ENCODE peak calls at places on chromosomes 12 and 14, in seven cellular contexts. Y is iris pigment epithelial cell; P is pulmonary artery endothelial cell; X is HFF-Myc; M is activated naive CD4-positive, alpha-beta T cell treated with anti-CD3 and anti-CD28 coated beads, Interleukin-2, amount 10 ng/mL, durations not matched to agents 7 days and 5 days; E is A172; S is activated T-cell treated with anti-CD3 and anti-CD28 coated beads, Interleukin-2, amount 50 U/mL, for 1 hour. N is an unnamed sample.

GRCh38 chr12:129610601-129611120 is 293.2 kb downstream of the TMEM132D start:
- DNase-seq in X (no peak), S (no peak), P (no peak), M (no peak), E (no peak), Y (no peak), N (no peak)

GRCh38 chr14:65720171-65720570 is 307.6 kb downstream of the FUT8 start:
- DNase-seq in M (no peak), P (no peak), X (no peak), E (no peak), S (no peak), Y (no peak), N (no peak)

GRCh38 chr12:70251226-70251625 is 8.0 kb downstream of the CNOT2 start:
- DNase-seq in X (no peak), S (no peak), P (no peak), E (no peak), M (no peak), Y (no peak), N (no peak)

GRCh38 chr12:53539526-53539925 is 32.2 kb upstream of the NPFF start:
- DNase-seq in Y (no peak), S (no peak), E (no peak), X (no peak), M (no peak), P (no peak), N (no peak)

GRCh38 chr14:105375635-105376057 is 22.7 kb upstream of the TEX22 start:
- DNase-seq in Y (peak), M (peak), S (no peak), X (no peak), P (peak), E (no peak), N (no peak)

GRCh38 chr12:42593781-42594322 is 4.3 kb upstream of the PRICKLE1 start:
- DNase-seq in X (no peak), E (no peak), M (no peak), Y (no peak), P (no peak), S (no peak), N (no peak)

GRCh38 chr14:54472291-54472690 is 16.5 kb downstream of the GMFB start:
- DNase-seq in M (no peak), X (no peak), S (no peak), Y (no peak), E (no peak), P (no peak), N (no peak)

GRCh38 chr14:89486961-89487360 is 69.9 kb upstream of the FOXN3 start:
- DNase-seq in X (no peak), E (no peak), M (no peak), S (no peak), Y (peak), P (no peak), N (no peak)

GRCh38 chr14:81433378-81433777 is 33.3 kb upstream of the STON2 start:
- DNase-seq in Y (no peak), P (no peak), S (no peak), X (no peak), E (no peak), M (no peak), N (no peak)

GRCh38 chr12:129911437-129912049 is 7.7 kb upstream of the TMEM132D start:
- DNase-seq in E (peak), S (no peak), Y (peak), P (no peak), X (no peak), M (peak), N (no peak)

GRCh38 chr12:117127933-117128823 is 29.0 kb upstream of the TESC start:
- DNase-seq in M (no peak), S (no peak), P (no peak), Y (no peak), E (no peak), X (no peak), N (peak)

GRCh38 chr12:31465002-31465401 is 125.9 kb downstream of the DENND5B start:
- DNase-seq in E (no peak), Y (no peak), S (no peak), P (no peak), M (no peak), X (no peak), N (no peak)

GRCh38 chr12:108457006-108457733 is 57.9 kb upstream of the FICD start:
- DNase-seq in M (no peak), P (peak), E (peak), X (peak), S (no peak), Y (peak), N (peak)

GRCh38 chr12:91890742-91891141 is 254.9 kb downstream of the BTG1 start:
- DNase-seq in E (no peak), Y (peak), S (no peak), P (no peak), M (no peak), X (no peak), N (no peak)

GRCh38 chr12:38745601-38746000 is 159.8 kb downstream of the CPNE8 start:
- DNase-seq in E (no peak), M (no peak), X (no peak), Y (no peak), S (no peak), P (no peak), N (no peak)

GRCh38 chr14:100845341-100845740 is 19.4 kb downstream of the MEG3 start:
- DNase-seq in E (no peak), S (no peak), P (no peak), M (no peak), Y (no peak), X (no peak), N (no peak)

GRCh38 chr14:73227812-73228781 is 9.2 kb upstream of the PAPLN start:
- DNase-seq in M (no peak), P (peak), X (peak), E (peak), Y (peak), S (no peak), N (no peak)

GRCh38 chr14:89466939-89467338 is 49.9 kb upstream of the FOXN3 start:
- DNase-seq in M (no peak), E (no peak), X (no peak), S (no peak), P (no peak), Y (no peak), N (no peak)

GRCh38 chr14:50425105-50425504 is 28.4 kb upstream of the CDKL1 start:
- DNase-seq in X (no peak), P (no peak), M (no peak), Y (no peak), E (no peak), S (no peak), N (no peak)

GRCh38 chr12:91902860-91903683 is 242.6 kb downstream of the BTG1 start:
- DNase-seq in M (no peak), S (no peak), X (no peak), P (no peak), E (no peak), Y (peak), N (no peak)

GRCh38 chr12:12010277-12011031 is 60.3 kb upstream of the BCL2L14 start:
- DNase-seq in M (peak), S (peak), Y (peak), E (peak), X (no peak), P (no peak), N (peak)

GRCh38 chr12:46921048-46921753 is 95.4 kb upstream of the SLC38A4 start:
- DNase-seq in Y (peak), S (no peak), M (no peak), P (peak), X (no peak), E (peak), N (no peak)

GRCh38 chr12:66438601-66439000 is 136.3 kb downstream of the HELB start:
- DNase-seq in P (no peak), X (no peak), M (no peak), Y (peak), E (no peak), S (no peak), N (no peak)

GRCh38 chr14:60508707-60509437 is at the start of gene SIX6:
- DNase-seq in P (no peak), M (no peak), S (no peak), E (no peak), X (no peak), Y (peak), N (no peak)

GRCh38 chr12:65699251-65699650 is 125.0 kb upstream of the HMGA2 start:
- DNase-seq in X (no peak), M (no peak), Y (peak), S (no peak), P (no peak), E (peak), N (no peak)

GRCh38 chr12:53299454-53300180 is at the start of gene MYG1:
- DNase-seq in P (no peak), E (peak), Y (peak), X (peak), M (peak), S (peak), N (peak)

GRCh38 chr12:49706351-49707126 is 666 bp downstream of the FMNL3 start:
- DNase-seq in S (peak), E (no peak), P (no peak), X (no peak), M (peak), Y (peak), N (peak)

GRCh38 chr14:70073924-70074566 is 114.7 kb downstream of the SLC8A3 start:
- DNase-seq in E (peak), S (peak), X (peak), M (peak), P (peak), Y (peak), N (no peak)

GRCh38 chr14:101761881-101762529 is 496 bp downstream of the PPP2R5C start:
- DNase-seq in S (peak), E (no peak), M (peak), Y (peak), P (no peak), X (no peak), N (peak)

GRCh38 chr14:68627050-68627867 is 165.6 kb downstream of the ZFP36L1 start:
- DNase-seq in X (peak), P (no peak), S (no peak), M (no peak), E (no peak), Y (no peak), N (no peak)

GRCh38 chr14:51614707-51615106 is 37.0 kb upstream of the FRMD6 start:
- DNase-seq in P (no peak), E (peak), S (no peak), M (no peak), X (peak), Y (no peak), N (no peak)

GRCh38 chr12:91215940-91216454 is 33.4 kb upstream of the DCN start:
- DNase-seq in M (no peak), Y (peak), E (no peak), P (no peak), X (no peak), S (no peak), N (no peak)

GRCh38 chr12:88206636-88207035 is 64.5 kb downstream of the TMTC3 start:
- DNase-seq in M (no peak), Y (peak), E (no peak), P (no peak), S (no peak), X (peak), N (no peak)

GRCh38 chr12:108039794-108040193 is 89.3 kb upstream of the WSCD2 start:
- DNase-seq in X (no peak), E (no peak), P (no peak), M (no peak), Y (no peak), S (no peak), N (no peak)

GRCh38 chr14:76514599-76514998 is 138.7 kb downstream of the ESRRB start:
- DNase-seq in Y (peak), M (peak), E (peak), P (no peak), S (no peak), X (no peak), N (no peak)

GRCh38 chr12:22529281-22530060 is 14.9 kb downstream of the C2CD5 start:
- DNase-seq in M (no peak), E (peak), X (peak), Y (peak), S (no peak), P (no peak), N (no peak)

GRCh38 chr14:102325791-102326345 is 6.3 kb downstream of the ZNF839 start:
- DNase-seq in Y (peak), P (no peak), E (no peak), M (no peak), X (no peak), S (no peak), N (no peak)